ENCODE peak calls at places on chromosomes 1 and 21, in seven cellular contexts. I, Y, W, K, B, M and A are unnamed samples.
A peak's percentile ranks its signal among the peaks of the same experiment; 100 is the strongest.

GRCh38 chr1:59258412-59259032 is 38.4 kb upstream of the FGGY start:
- DNase-seq in W (no peak), Y (no peak), I (no peak), K (no peak), M (no peak), B (no peak), A (no peak)

GRCh38 chr1:81220614-81221071 is 580.1 kb upstream of the ADGRL2 start:
- DNase-seq in I (no peak), Y (no peak), B (no peak), M (no peak), W (no peak), K (no peak), A (no peak)

GRCh38 chr1:198845851-198846250 is 207.0 kb downstream of the PTPRC start:
- DNase-seq in Y (no peak), M (no peak), W (no peak), B (no peak), K (no peak), I (no peak), A (no peak)

GRCh38 chr1:106876384-106876783 is 180.1 kb upstream of the PRMT6 start:
- DNase-seq in I (no peak), Y (no peak), K (no peak), B (no peak), W (no peak), M (no peak), A (no peak)

GRCh38 chr1:205709640-205710039 is 29.3 kb upstream of the SLC45A3 start:
- DNase-seq in W (no peak), K (no peak), B (peak; percentile 48), I (no peak), M (no peak), Y (no peak), A (no peak)

GRCh38 chr1:170685166-170685565 is 21.2 kb downstream of the PRRX1 start:
- DNase-seq in W (no peak), B (no peak), M (no peak), K (no peak), I (no peak), Y (no peak), A (no peak)

GRCh38 chr1:77446841-77447555 is 165.2 kb downstream of the AK5 start:
- DNase-seq in Y (no peak), B (no peak), I (no peak), K (no peak), M (no peak), W (no peak), A (no peak)

GRCh38 chr1:209103135-209103534 is 480.4 kb upstream of the CAMK1G start:
- DNase-seq in W (no peak), Y (no peak), M (peak; percentile 55), K (no peak), I (no peak), B (no peak), A (no peak)

GRCh38 chr1:16181887-16182719 is 26.2 kb upstream of the EPHA2 start:
- DNase-seq in I (no peak), K (no peak), W (peak; percentile 58), B (peak; percentile 87), M (no peak), Y (peak; percentile 77), A (peak; percentile 73)

GRCh38 chr1:204362984-204363334 is 3.2 kb upstream of the PLEKHA6 start:
- DNase-seq in M (no peak), I (no peak), B (no peak), W (no peak), Y (no peak), K (no peak), A (no peak)
- TF ChIP-seq JUND in M (no peak), I (no peak), B (no peak), W (no peak), Y (no peak), K (no peak), A (no peak)

GRCh38 chr1:31671147-31671546 is 26.5 kb upstream of the PEF1 start:
- DNase-seq in W (no peak), K (no peak), I (no peak), M (no peak), B (no peak), Y (no peak), A (no peak)

GRCh38 chr1:31670583-31670944 is 25.9 kb upstream of the PEF1 start:
- DNase-seq in M (no peak), Y (no peak), I (no peak), K (no peak), W (no peak), B (no peak), A (no peak)

GRCh38 chr1:31669433-31669785 is 24.7 kb upstream of the PEF1 start:
- DNase-seq in K (peak; percentile 83), B (no peak), W (no peak), I (no peak), Y (no peak), M (no peak), A (no peak)

GRCh38 chr1:31668303-31668883 is 23.7 kb upstream of the PEF1 start:
- DNase-seq in I (no peak), W (no peak), B (no peak), M (no peak), Y (no peak), K (no peak), A (no peak)

GRCh38 chr1:31669786-31670582 is 25.3 kb upstream of the PEF1 start:
- DNase-seq in I (peak; percentile 27), Y (peak; percentile 12), B (no peak), M (no peak), W (no peak), K (peak; percentile 56), A (peak; percentile 79)
- TF ChIP-seq JUND in I (no peak), Y (no peak), B (no peak), M (no peak), W (no peak), K (no peak), A (no peak)

GRCh38 chr1:114219247-114219872 is 65.7 kb upstream of the SYT6 start:
- DNase-seq in W (no peak), B (no peak), I (peak; percentile 12), M (no peak), K (no peak), Y (no peak), A (no peak)
- TF ChIP-seq JUND in W (no peak), B (no peak), I (no peak), M (no peak), K (no peak), Y (no peak), A (no peak)

GRCh38 chr21:34989337-34990151 is 59.6 kb downstream of the RUNX1 start:
- DNase-seq in K (no peak), I (no peak), B (no peak), M (no peak), Y (no peak), W (no peak), A (no peak)

GRCh38 chr21:34986561-34987533 is 62.3 kb downstream of the RUNX1 start:
- DNase-seq in W (peak; percentile 15), M (peak; percentile 72), K (no peak), Y (peak; percentile 93), I (no peak), B (peak; percentile 84), A (no peak)

GRCh38 chr21:34987673-34988072 is 61.4 kb downstream of the RUNX1 start:
- DNase-seq in M (no peak), Y (no peak), B (no peak), W (no peak), K (no peak), I (no peak), A (no peak)

GRCh38 chr21:34988139-34988538 is 61.0 kb downstream of the RUNX1 start:
- DNase-seq in K (no peak), Y (no peak), W (no peak), B (no peak), I (no peak), M (no peak), A (no peak)

DNA sequence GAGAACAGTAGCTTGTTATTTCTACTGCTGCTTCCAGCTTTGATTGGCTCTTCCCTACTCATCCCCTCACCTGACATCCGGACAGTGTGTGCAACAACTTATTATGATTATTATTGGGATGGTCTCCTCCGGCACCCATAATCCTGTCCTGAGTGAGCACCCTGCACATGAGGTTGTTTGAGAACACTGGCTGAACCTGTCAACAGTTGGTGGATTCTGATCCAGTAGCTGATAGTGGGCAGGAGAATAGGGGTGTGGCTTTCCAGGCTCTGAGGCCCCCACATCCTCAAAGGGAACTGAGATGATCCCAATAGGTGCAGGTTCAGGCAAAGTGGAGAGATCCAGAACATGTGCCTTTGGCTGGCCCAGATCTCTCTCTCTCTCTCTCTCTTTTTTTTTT is 60.5 kb downstream of the RUNX1 start:
- DNase-seq in I (no peak), W (no peak), Y (no peak), B (no peak), K (no peak), M (no peak), A (no peak)
- TF ChIP-seq JUND in I (no peak), W (no peak), Y (no peak), B (no peak), K (no peak), M (no peak), A (no peak)